ENCODE peak calls at places on chromosome 1, in five cellular contexts. J is HFF-Myc, Y is upper lobe of right lung, S is heart left ventricle, V is body of pancreas. M is an unnamed sample.
A peak's percentile ranks its signal among the peaks of the same experiment; 100 is the strongest.

GRCh38 chr1:111354584-111354983 is 63.9 kb downstream of the CHIA start:
- DNase-seq in J (no peak), Y (no peak), S (no peak), V (no peak), M (no peak)

GRCh38 chr1:156677616-156678596 is 699 bp upstream of the NES start:
- DNase-seq in J (no peak), Y (no peak), S (peak; percentile 89), V (peak; percentile 55), M (peak; percentile 89)

GRCh38 chr1:204885790-204886189 is 15.1 kb downstream of the NFASC start:
- DNase-seq in J (no peak), Y (no peak), S (no peak), V (no peak), M (no peak)

GRCh38 chr1:205438213-205439158 is 16.6 kb upstream of the LEMD1 start:
- DNase-seq in J (no peak), Y (peak; percentile 88), S (peak; percentile 88), V (peak; percentile 89), M (peak; percentile 83)

GRCh38 chr1:202553560-202554038 is 156.7 kb downstream of the SYT2 start:
- DNase-seq in J (no peak), Y (no peak), S (no peak), V (peak; percentile 19), M (no peak)

GRCh38 chr1:27491748-27492700 is 2.1 kb upstream of the WASF2 start:
- DNase-seq in J (no peak), Y (no peak), S (peak; percentile 68), V (no peak), M (no peak)

GRCh38 chr1:156082111-156083091 is at the start of gene MEX3A:
- DNase-seq in J (no peak), Y (peak; percentile 86), S (peak; percentile 80), V (peak; percentile 70), M (peak; percentile 81)

GRCh38 chr1:23303524-23303923 is 40.6 kb downstream of the HNRNPR start:
- DNase-seq in J (no peak), Y (no peak), S (no peak), V (no peak), M (no peak)

GRCh38 chr1:12629521-12629956 is 11.5 kb upstream of the DHRS3 start:
- DNase-seq in J (no peak), Y (peak; percentile 22), S (no peak), V (no peak), M (no peak)

GRCh38 chr1:117110774-117111173 is 10.8 kb downstream of the TRIM45 start:
- DNase-seq in J (no peak), Y (no peak), S (no peak), V (no peak), M (no peak)

GRCh38 chr1:163071381-163072255 is 2.5 kb downstream of the RGS4 start:
- DNase-seq in J (peak; percentile 83), Y (peak; percentile 61), S (peak; percentile 61), V (peak; percentile 54), M (peak; percentile 91)

GRCh38 chr1:151516031-151516511 is 4.9 kb downstream of the CGN start:
- DNase-seq in J (no peak), Y (no peak), S (no peak), V (no peak), M (no peak)

GRCh38 chr1:58754056-58754613 is 29.7 kb downstream of the JUN start:
- DNase-seq in J (no peak), Y (no peak), S (no peak), V (no peak), M (no peak)

GRCh38 chr1:74766579-74766978 is 33.6 kb downstream of the TYW3 start:
- DNase-seq in J (no peak), Y (no peak), S (no peak), V (no peak), M (no peak)

GRCh38 chr1:24427469-24427862 is 11.9 kb downstream of the NIPAL3 start:
- DNase-seq in J (no peak), Y (no peak), S (no peak), V (no peak), M (no peak)

GRCh38 chr1:220527279-220528048 is 472 bp upstream of the MARK1 start:
- DNase-seq in J (no peak), Y (no peak), S (peak; percentile 60), V (peak; percentile 21), M (peak; percentile 2)

GRCh38 chr1:67777532-67777931 is 55.7 kb downstream of the GNG12 start:
- DNase-seq in J (no peak), Y (no peak), S (no peak), V (no peak), M (no peak)

GRCh38 chr1:21244154-21244553 is 46.1 kb downstream of the ECE1 start:
- DNase-seq in J (no peak), Y (no peak), S (no peak), V (peak; percentile 62), M (no peak)

GRCh38 chr1:189312499-189312898 is 1165.2 kb downstream of the BRINP3 start:
- DNase-seq in J (no peak), Y (no peak), S (no peak), V (no peak), M (no peak)

GRCh38 chr1:205229916-205230700 is 2.4 kb downstream of the TMCC2 start:
- DNase-seq in J (no peak), Y (no peak), S (no peak), V (no peak), M (no peak)

GRCh38 chr1:107048255-107048654 is 8.2 kb upstream of the PRMT6 start:
- DNase-seq in J (no peak), Y (no peak), S (no peak), V (no peak), M (no peak)

GRCh38 chr1:222919478-222919865 is 104.6 kb downstream of the DISP1 start:
- DNase-seq in J (no peak), Y (no peak), S (no peak), V (no peak), M (no peak)

DNA sequence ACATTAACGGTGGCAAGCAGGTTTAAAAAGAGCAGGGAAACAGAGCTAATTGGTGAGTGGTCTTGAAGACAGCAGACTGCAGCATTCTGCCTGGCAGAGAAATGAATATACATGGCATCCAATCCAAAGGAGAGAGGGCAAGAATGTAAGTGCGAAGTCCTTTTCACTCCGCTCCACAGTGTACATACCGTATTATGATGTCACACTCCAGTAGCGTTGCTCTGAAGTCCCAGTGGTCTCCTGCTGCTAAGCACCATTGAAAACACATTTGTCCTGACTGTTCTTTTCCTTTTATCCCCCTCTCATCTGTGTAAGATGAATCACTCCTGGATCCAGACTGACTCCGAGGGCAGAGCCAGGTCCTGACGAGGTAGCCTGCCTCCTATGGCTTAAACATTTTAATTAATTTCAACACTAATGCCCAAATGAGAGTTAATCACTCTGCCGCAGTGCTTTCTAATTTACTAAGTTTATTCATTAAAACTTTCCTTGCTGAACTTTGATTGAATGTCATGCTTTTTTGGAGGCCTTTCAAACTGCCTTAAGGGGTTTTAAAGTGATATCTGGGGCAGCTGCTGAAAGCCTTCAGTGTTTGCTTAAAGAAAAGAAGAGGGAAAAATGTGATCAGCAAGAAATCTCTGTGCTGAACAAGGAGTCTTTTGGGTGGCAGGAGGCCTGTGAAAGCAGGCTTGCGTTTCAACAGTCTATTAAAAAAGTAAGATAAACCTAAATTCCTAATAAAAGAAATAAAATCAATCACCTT is 227.1 kb downstream of the ATG4C start:
- DNase-seq in J (no peak), Y (no peak), S (no peak), V (no peak), M (no peak)
- H3K4me3 ChIP-seq in J (no peak overlapping the region), Y (no peak overlapping the region), S (no peak overlapping the region), V (no peak overlapping the region), M (no peak overlapping the region)

DNA sequence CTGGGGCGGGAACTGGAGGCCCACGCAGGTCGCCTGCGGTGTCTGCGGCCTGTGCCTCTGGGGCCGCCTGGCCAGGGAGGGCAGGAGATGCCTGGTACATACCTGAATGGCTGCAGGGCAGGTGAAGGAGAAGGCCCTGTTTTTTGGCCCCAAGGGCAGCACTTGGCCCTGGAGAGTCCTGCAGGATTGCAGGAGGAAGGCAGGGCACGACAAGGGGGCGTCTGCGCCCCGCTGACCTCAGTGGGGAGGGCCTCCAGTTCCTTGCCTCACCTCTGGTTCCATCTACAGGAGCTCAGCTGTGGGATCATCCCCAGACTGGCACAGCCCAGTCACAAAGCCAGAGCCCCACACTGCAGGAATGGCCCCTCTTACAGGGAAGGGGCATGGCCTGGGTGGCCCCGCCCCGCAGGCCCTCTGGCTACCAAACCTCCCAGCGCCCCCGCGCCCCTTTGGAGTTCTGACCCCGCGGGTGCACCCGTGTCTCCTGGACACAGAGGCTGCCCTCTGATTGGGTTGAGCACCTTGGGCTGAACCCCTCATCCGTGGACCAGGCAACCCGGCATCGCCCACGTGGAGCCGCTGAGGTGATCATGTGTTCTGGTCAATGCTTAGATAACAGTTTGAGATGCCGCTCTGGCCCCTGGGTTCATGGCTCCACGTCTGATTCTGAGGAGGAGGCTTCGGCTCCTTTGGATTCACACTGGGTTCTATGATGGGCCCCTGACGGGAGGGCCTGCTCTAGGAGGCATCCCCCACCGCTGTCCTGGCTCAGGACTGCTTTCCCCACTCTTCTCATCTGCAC is 1.3 kb upstream of the PEX10 start:
- DNase-seq in J (no peak), Y (no peak), S (no peak), V (no peak), M (no peak)
- H3K4me3 ChIP-seq in J (peak overlapping the region; percentile 93), Y (peak overlapping the region; percentile 95), S (peak overlapping the region; percentile 95), V (no peak overlapping the region), M (peak overlapping the region; percentile 85)

GRCh38 chr1:113253187-113253966 is 136.9 kb upstream of the MAGI3 start:
- DNase-seq in J (no peak), Y (no peak), S (peak; percentile 27), V (no peak), M (no peak)
- H3K4me3 ChIP-seq in J (no peak overlapping the region), Y (no peak overlapping the region), S (no peak overlapping the region), V (no peak overlapping the region), M (no peak overlapping the region)

DNA sequence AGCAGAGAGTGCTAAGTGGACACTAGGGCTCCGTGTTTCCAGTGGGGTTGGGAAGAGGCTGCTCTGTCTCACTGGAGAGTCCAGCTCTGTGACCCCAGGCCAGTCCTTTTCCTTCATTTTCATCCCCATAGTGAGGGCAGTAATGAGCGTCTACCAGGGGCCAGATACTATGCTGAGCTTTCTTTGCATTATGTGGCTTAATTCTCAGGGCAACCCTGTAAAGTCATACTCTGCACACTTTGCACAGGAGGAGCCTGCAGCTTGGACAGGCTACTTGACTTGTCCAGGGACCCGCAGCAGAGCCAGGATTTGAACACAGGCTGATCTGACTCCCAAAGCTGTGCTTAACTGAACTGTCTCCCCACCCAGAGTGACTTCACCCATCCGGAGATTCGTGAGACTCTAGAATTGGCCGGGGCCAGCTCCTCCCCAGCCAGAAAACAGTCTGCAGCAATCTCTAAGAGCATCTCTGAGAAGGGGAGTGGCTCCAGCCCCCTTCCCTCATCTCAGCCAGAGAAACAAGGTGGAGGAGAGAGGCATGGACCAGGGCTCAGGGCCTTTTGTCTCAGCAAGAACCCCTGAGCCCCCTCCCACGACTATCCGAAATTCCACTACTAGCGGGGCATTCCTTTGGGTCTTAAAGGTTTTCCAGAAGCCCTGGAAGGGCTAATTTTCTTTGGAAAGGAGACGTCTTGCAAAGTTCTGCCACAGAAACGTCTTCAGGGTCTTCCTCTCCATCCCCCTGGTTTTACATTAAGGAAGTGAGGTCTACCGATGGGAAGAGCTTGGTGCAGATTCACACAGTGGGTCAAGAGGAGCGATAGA is 864 bp upstream of the FNDC5 start:
- DNase-seq in J (no peak), Y (no peak), S (peak; percentile 47), V (no peak), M (no peak)
- H3K4me3 ChIP-seq in J (no peak overlapping the region), Y (peak overlapping the region; percentile 38), S (peak overlapping the region; percentile 68), V (no peak overlapping the region), M (peak overlapping the region; percentile 35)

DNA sequence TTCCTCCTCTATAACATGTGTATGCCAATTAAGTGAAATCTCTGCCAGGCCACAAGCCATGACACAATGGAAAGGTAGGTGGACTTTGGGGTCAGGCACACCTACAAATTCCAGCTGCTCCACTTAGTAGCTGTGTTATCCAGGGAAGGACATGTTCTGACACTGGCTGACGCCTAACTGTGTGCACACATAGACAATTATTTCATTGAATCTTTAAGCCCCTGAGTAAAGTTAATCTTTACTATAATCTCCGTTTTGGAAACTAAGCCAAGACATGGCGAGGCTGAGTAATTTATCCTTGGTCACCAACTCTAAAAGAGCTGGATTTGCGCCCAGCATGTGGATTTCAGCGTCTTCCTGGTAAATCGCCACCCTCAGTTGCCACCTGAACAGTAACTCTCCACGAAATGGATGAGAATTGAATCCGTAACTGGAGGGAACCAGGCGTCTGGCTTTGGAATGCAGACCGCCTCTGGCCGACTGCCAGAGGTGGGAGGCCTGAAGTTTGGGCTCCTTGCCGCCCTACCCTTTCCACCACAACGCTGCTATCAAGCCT is 925 bp upstream of the SNRPE start:
- DNase-seq in J (no peak), Y (no peak), S (peak; percentile 40), V (peak; percentile 52), M (peak; percentile 50)
- H3K4me3 ChIP-seq in J (peak overlapping the region; percentile 97), Y (peak overlapping the region; percentile 100), S (peak overlapping the region; percentile 78), V (no peak overlapping the region), M (no peak overlapping the region)

M was measured in cardiac muscle cell.